ENCODE peak calls at places on chromosomes 11 and 22, in ten cellular contexts. Q is adrenal gland; Z is CD8-positive, alpha-beta T cell; O is B cell; X is GM10248; P is activated CD8-positive, alpha-beta T cell treated with anti-CD3 and anti-CD28 coated beads for 36 hours; J is progenitor cell of endocrine pancreas; I is Peyer's patch; V is Calu3; U is fibroblast of the aortic adventitia. G is an unnamed sample.

GRCh38 chr11:67439321-67440228 is 2.1 kb upstream of the PTPRCAP start:
- DNase-seq in Q (peak), V (peak), I (peak), U (no peak), J (no peak), O (peak), Z (no peak), X (no peak), P (peak), G (no peak)

GRCh38 chr11:119891392-119891791 is 162.4 kb upstream of the NECTIN1 start:
- DNase-seq in V (no peak), X (no peak), O (no peak), P (no peak), J (no peak), Z (no peak), I (no peak), U (no peak), Q (no peak), G (no peak)

GRCh38 chr11:96113100-96113710 is 189.3 kb upstream of the MTMR2 start:
- DNase-seq in U (peak), Q (no peak), V (no peak), I (no peak), P (no peak), O (no peak), J (no peak), X (no peak), Z (no peak), G (no peak)

GRCh38 chr22:43330178-43331063 is 12.8 kb downstream of the SCUBE1 start:
- DNase-seq in X (no peak), O (no peak), I (no peak), J (no peak), P (no peak), U (no peak), V (no peak), Z (no peak), Q (no peak), G (no peak)

GRCh38 chr11:113474362-113475159 is 637 bp downstream of the DRD2 start:
- DNase-seq in Z (peak), P (peak), U (peak), I (peak), O (peak), V (peak), J (peak), Q (peak), X (peak), G (peak)

GRCh38 chr22:17922925-17923898 is 101.1 kb downstream of the MICAL3 start:
- DNase-seq in Z (no peak), X (no peak), U (peak), O (no peak), P (no peak), J (no peak), V (peak), Q (peak), I (peak), G (no peak)

GRCh38 chr11:134578807-134579708 is 167.0 kb upstream of the B3GAT1 start:
- DNase-seq in U (no peak), V (peak), P (peak), I (no peak), J (no peak), X (peak), Z (no peak), O (no peak), Q (no peak), G (no peak)

GRCh38 chr11:34148504-34149165 is 43.2 kb downstream of the NAT10 start:
- DNase-seq in Q (no peak), U (no peak), P (no peak), Z (no peak), V (no peak), O (no peak), I (no peak), J (no peak), X (no peak), G (no peak)

GRCh38 chr11:69134957-69135356 is 20.8 kb upstream of the SMIM38 start:
- DNase-seq in O (no peak), J (no peak), V (no peak), Z (no peak), Q (no peak), I (peak), P (no peak), X (no peak), U (no peak), G (no peak)

GRCh38 chr11:13782395-13783080 is 114.1 kb downstream of the FAR1 start:
- DNase-seq in I (no peak), Q (no peak), Z (no peak), V (no peak), X (no peak), O (no peak), P (no peak), U (no peak), J (no peak), G (no peak)

GRCh38 chr11:125356736-125357292 is 139.3 kb downstream of the FEZ1 start:
- DNase-seq in V (no peak), I (no peak), O (no peak), X (no peak), U (no peak), Z (no peak), P (no peak), Q (no peak), J (no peak), G (no peak)

GRCh38 chr11:67268036-67268683 is 1.9 kb downstream of the GRK2 start:
- DNase-seq in I (peak), U (no peak), Z (peak), Q (peak), V (no peak), P (peak), O (peak), J (no peak), X (peak), G (peak)

GRCh38 chr11:34840736-34841386 is 75.3 kb downstream of the APIP start:
- DNase-seq in Z (peak), P (peak), O (peak), Q (peak), V (peak), J (no peak), X (peak), U (no peak), I (peak), G (peak)

GRCh38 chr22:47612136-47612910 is 849.9 kb downstream of the TBC1D22A start:
- DNase-seq in V (no peak), P (no peak), I (no peak), O (no peak), X (no peak), Z (no peak), U (no peak), Q (no peak), J (no peak), G (no peak)

GRCh38 chr11:47589103-47589502 is 2.6 kb downstream of the FAM180B start:
- DNase-seq in V (no peak), X (no peak), J (no peak), U (no peak), I (no peak), Z (no peak), O (no peak), Q (no peak), P (no peak), G (no peak)

GRCh38 chr22:20992456-20993303 is 9.2 kb downstream of the THAP7 start:
- DNase-seq in O (no peak), V (no peak), Q (no peak), P (no peak), Z (no peak), I (no peak), X (no peak), U (no peak), J (no peak), G (no peak)

GRCh38 chr11:82722236-82722635 is 11.4 kb downstream of the FAM181B start:
- DNase-seq in I (no peak), X (no peak), J (no peak), Q (no peak), O (no peak), V (no peak), U (no peak), Z (no peak), P (no peak), G (no peak)

GRCh38 chr22:19984201-19984753 is 32.3 kb downstream of the ARVCF start:
- DNase-seq in Q (peak), U (peak), Z (no peak), X (no peak), J (no peak), P (peak), I (no peak), O (no peak), V (peak), G (no peak)

GRCh38 chr22:26398741-26399153 is 30.3 kb upstream of the ASPHD2 start:
- DNase-seq in Z (peak), U (peak), J (no peak), P (peak), V (peak), O (peak), I (peak), X (peak), Q (peak), G (peak)

GRCh38 chr22:48333816-48334735 is 1493.6 kb downstream of the BRD1 start:
- DNase-seq in V (no peak), Z (no peak), J (no peak), O (no peak), I (peak), X (no peak), P (no peak), Q (no peak), U (no peak), G (no peak)

GRCh38 chr11:128555606-128556005 is 31.8 kb downstream of the ETS1 start:
- DNase-seq in V (no peak), O (no peak), I (no peak), Q (no peak), J (no peak), P (no peak), X (no peak), Z (no peak), U (no peak), G (no peak)

GRCh38 chr11:31655483-31655882 is 145.9 kb downstream of the ELP4 start:
- DNase-seq in Q (no peak), O (no peak), Z (no peak), P (no peak), V (no peak), I (no peak), U (peak), X (no peak), J (no peak), G (no peak)

GRCh38 chr11:32527191-32527590 is 56.4 kb upstream of the EIF3M start:
- DNase-seq in Z (no peak), Q (no peak), X (no peak), I (no peak), V (no peak), U (no peak), O (no peak), J (no peak), P (no peak), G (no peak)

GRCh38 chr11:74185695-74186094 is 14.6 kb downstream of the PPME1 start:
- DNase-seq in P (no peak), I (no peak), X (no peak), J (no peak), Q (no peak), Z (no peak), U (peak), V (no peak), O (no peak), G (no peak)

GRCh38 chr11:64400096-64400495 is 41.1 kb downstream of the RPS6KA4 start:
- DNase-seq in I (no peak), Z (no peak), X (no peak), Q (peak), J (no peak), U (peak), O (no peak), P (no peak), V (peak), G (no peak)

GRCh38 chr22:44364750-44365118 is 52.0 kb upstream of the SHISAL1 start:
- DNase-seq in I (no peak), Z (no peak), X (no peak), O (no peak), Q (no peak), U (peak), P (no peak), V (no peak), J (no peak), G (no peak)

GRCh38 chr11:100939581-100939980 is 190.0 kb downstream of the PGR start:
- DNase-seq in J (no peak), O (no peak), Q (no peak), V (no peak), Z (no peak), I (no peak), X (no peak), U (no peak), P (no peak), G (no peak)

GRCh38 chr11:86483591-86484163 is 109.0 kb downstream of the CCDC81 start:
- DNase-seq in P (no peak), J (no peak), Z (no peak), O (no peak), U (no peak), V (no peak), X (no peak), Q (peak), I (no peak), G (no peak)

GRCh38 chr11:118012083-118012669 is 26.0 kb downstream of the IL10RA start:
- DNase-seq in Z (peak), X (no peak), O (peak), J (no peak), I (peak), Q (peak), V (peak), U (no peak), P (peak), G (no peak)

GRCh38 chr11:6497069-6497839 is at the start of gene DNHD1:
- DNase-seq in Z (no peak), J (no peak), U (no peak), X (no peak), I (no peak), O (no peak), Q (no peak), V (no peak), P (no peak), G (no peak)

GRCh38 chr11:113202431-113202830 is 112.0 kb upstream of the TTC12 start:
- DNase-seq in V (peak), J (no peak), Z (no peak), P (no peak), O (no peak), Q (no peak), U (no peak), X (no peak), I (no peak), G (no peak)

GRCh38 chr11:102267602-102268001 is 49.7 kb upstream of the BIRC3 start:
- DNase-seq in X (no peak), U (peak), O (no peak), I (peak), Z (no peak), V (no peak), P (no peak), J (no peak), Q (peak), G (no peak)

GRCh38 chr11:537622-538430 is 499 bp downstream of the LRRC56 start:
- DNase-seq in U (no peak), X (no peak), V (no peak), Q (no peak), Z (no peak), I (no peak), J (no peak), P (no peak), O (no peak), G (no peak)

GRCh38 chr22:50267591-50268390 is 2.4 kb downstream of the MAPK11 start:
- DNase-seq in I (peak), V (no peak), Z (peak), J (no peak), Q (peak), P (peak), U (peak), X (peak), O (peak), G (peak)
- TF ChIP-seq CTCF in I (no peak), V (no peak), Z (no peak), J (peak), Q (peak), P (peak), U (peak), X (peak), O (no peak), G (peak)

GRCh38 chr11:133107753-133108152 is 424.5 kb downstream of the OPCML start:
- DNase-seq in J (no peak), Z (no peak), P (no peak), U (no peak), I (no peak), X (no peak), Q (no peak), O (no peak), V (no peak), G (no peak)

DNA sequence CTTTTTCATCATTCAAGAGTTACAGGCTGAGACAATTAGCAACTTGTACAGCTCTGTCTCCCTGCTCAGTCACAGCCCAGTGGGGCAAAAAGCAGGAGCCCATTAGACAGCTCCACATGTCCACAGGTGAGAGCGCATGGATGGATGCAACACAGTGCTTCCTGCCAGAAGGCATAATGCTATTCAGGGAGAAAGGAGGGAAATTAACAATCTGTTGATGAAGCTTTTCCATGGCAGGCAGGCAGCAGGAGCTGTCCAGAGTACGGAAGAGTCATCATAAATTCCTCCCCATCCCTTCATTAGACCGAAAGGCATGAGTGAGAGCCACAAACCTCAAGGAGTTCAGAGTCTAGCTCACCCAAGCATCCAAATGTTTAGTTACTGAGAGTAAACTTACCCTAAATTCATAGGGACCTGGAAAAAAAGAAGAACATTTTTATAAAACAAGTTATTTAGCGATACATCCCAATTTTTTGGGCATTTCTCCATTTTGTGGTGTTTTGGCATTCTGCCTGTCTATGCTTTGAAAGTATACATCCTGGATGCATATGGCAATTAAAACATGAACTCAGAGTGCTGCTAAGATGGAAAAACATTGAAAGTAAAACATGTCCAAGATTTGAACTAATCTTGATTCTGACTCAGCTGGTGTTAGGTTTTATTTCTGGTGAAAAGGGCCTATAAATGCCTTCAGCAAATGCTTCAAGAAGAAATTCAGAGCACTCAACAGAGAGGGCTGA is 428.1 kb downstream of the OPCML start:
- DNase-seq in Q (no peak), O (no peak), P (no peak), Z (no peak), U (no peak), J (no peak), I (no peak), V (no peak), X (no peak), G (no peak)
- TF ChIP-seq CTCF in Q (no peak), O (no peak), P (no peak), Z (no peak), U (no peak), J (no peak), I (no peak), V (no peak), X (no peak), G (no peak)

DNA sequence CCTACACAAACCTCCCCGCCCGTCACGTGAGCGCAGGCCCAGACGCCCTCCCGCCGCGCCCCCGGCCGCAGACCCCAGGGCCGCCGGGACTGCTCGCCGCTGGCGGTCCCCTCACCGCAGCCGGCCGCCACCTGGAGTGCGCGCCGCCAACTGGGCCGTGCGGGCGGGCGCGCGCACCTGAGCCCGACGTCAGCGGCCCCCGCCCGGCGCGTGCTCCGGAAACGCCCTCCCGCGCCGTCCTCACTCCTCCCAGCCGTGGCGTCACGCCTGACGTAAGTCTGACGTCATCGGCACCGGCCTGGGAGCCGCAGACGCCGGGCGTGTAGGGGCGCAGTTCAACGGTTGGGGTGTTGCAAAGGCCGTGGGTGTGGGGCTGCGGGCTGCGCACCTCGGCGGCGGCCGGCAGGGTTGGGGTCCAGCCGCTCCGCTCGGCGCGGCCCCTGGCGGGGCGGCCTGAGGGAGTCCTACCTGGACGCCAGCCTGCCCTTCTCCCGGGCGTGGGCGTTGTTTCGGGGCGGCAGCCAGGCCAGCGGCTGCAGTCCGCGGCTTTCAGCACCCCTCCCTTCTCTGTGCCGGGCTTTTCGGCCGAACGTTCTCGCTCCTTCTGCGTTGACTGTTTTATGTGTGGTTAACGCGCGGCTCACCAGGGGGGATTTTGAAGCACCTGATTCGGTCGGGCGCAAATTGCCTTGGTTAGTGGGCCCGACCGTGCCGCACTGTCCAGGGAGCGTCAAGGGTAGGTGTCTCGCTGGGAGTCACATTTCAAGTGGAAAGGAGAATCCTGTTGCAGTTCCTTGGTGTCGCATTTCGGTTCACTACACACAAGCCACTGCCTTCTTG is at the start of gene JOSD1:
- DNase-seq in V (peak), P (peak), X (peak), Q (peak), J (peak), I (peak), Z (peak), U (peak), O (peak), G (peak)
- TF ChIP-seq CTCF in V (no peak), P (no peak), X (no peak), Q (peak), J (peak), I (no peak), Z (no peak), U (no peak), O (no peak), G (no peak)

GRCh38 chr11:76348348-76348747 is 32.6 kb downstream of the THAP12 start:
- DNase-seq in U (no peak), X (no peak), I (no peak), J (no peak), Q (no peak), O (no peak), V (no peak), P (no peak), Z (no peak), G (no peak)

DNA sequence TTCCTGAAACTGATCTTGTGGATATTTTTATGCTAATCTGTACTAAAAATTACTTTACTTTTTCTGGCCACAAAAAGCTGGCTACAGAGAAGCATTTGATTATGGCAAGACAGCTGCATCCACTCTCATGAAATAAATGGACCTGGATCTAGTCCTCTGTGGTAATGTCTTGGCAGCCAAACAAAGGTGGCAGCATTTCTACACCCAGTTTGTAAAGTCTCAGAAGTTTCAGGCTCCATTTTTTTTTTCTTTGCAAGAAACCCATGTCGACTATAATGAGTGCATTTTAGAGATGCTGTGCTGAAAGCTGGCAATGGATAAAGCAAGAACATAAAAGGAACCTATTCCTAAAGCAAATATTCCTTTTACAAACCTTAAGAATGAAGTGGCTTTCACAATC is 33.5 kb downstream of the THAP12 start:
- DNase-seq in U (peak), J (no peak), Q (no peak), P (no peak), I (no peak), X (no peak), Z (no peak), V (no peak), O (no peak), G (no peak)
- TF ChIP-seq CTCF in U (no peak), J (no peak), Q (no peak), P (no peak), I (no peak), X (no peak), Z (no peak), V (no peak), O (no peak), G (no peak)

DNA sequence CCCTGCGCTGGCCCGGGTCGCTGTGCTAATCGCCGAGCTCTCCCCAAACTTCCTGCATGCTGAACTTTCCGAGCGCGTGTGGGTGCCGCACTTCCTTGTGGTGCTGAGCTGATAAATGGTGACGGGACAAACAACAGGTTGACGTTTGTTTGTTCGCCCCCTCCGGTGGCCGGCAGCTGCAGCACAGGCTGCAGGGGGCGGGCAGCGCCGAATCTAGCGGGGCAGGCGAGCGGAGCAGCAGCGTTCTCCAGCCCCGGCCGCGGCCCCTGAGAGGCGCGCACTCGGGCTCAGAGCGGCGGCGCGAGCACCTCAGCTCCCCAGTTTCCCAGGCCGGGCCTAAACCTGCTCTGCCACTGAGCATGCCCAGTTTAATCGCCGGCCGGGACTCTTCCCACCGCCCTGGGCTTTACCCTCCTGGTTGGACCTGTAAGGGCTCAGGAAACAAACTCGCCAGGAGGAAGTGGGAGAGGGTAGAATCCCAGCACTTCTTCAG is at the start of gene PDGFD:
- DNase-seq in Q (peak), J (peak), U (peak), P (peak), I (peak), O (peak), V (peak), Z (peak), X (peak), G (peak)
- TF ChIP-seq CTCF in Q (peak), J (peak), U (peak), P (no peak), I (no peak), O (no peak), V (peak), Z (no peak), X (peak), G (peak)

GRCh38 chr11:61581030-61581928 is at the start of gene SYT7:
- DNase-seq in U (peak), I (peak), X (peak), P (peak), Z (peak), Q (peak), J (peak), O (peak), V (peak), G (peak)
- TF ChIP-seq CTCF in U (peak), I (no peak), X (peak), P (peak), Z (no peak), Q (peak), J (peak), O (no peak), V (no peak), G (peak)